ENCODE peak calls at places on chromosomes 11 and 22, in five cellular contexts. V, B, J, O and D are unnamed samples.

GRCh38 chr11:117827521-117828511 is 3.3 kb upstream of the FXYD2 start:
- DNase-seq in V (no peak), B (no peak), J (no peak), O (peak), D (no peak)

GRCh38 chr11:908273-908672 is 2.3 kb downstream of the CHID1 start:
- DNase-seq in V (no peak), B (peak), J (no peak), O (no peak), D (no peak)

GRCh38 chr11:125141686-125142535 is 22.6 kb upstream of the PKNOX2 start:
- DNase-seq in V (peak), B (peak), J (no peak), O (peak), D (no peak)

GRCh38 chr11:112706863-112707262 is 254.4 kb upstream of the NCAM1 start:
- DNase-seq in V (no peak), B (no peak), J (no peak), O (no peak), D (no peak)

GRCh38 chr22:45239378-45240136 is 1.1 kb downstream of the KIAA0930 start:
- DNase-seq in V (peak), B (no peak), J (no peak), O (no peak), D (no peak)

GRCh38 chr11:12803086-12803826 is 129.0 kb downstream of the TEAD1 start:
- DNase-seq in V (no peak), B (no peak), J (no peak), O (no peak), D (no peak)

GRCh38 chr22:19811211-19811621 is 43.5 kb downstream of the GNB1L start:
- DNase-seq in V (peak), B (no peak), J (no peak), O (peak), D (no peak)

GRCh38 chr11:129894281-129895125 is 875 bp downstream of the NFRKB start:
- DNase-seq in V (no peak), B (no peak), J (no peak), O (no peak), D (no peak)

GRCh38 chr11:117820071-117820470 is 4.5 kb downstream of the FXYD2 start:
- DNase-seq in V (no peak), B (no peak), J (no peak), O (no peak), D (no peak)

GRCh38 chr22:50696799-50697561 is 24.4 kb downstream of the SHANK3 start:
- DNase-seq in V (peak), B (peak), J (no peak), O (peak), D (no peak)

GRCh38 chr11:71481101-71481960 is 28.3 kb downstream of the NADSYN1 start:
- DNase-seq in V (no peak), B (no peak), J (no peak), O (no peak), D (no peak)

GRCh38 chr11:8959546-8960166 is 4.6 kb downstream of the TMEM9B start:
- DNase-seq in V (peak), B (peak), J (peak), O (no peak), D (peak)

GRCh38 chr11:74784234-74784633 is 35.6 kb downstream of the RNF169 start:
- DNase-seq in V (no peak), B (no peak), J (peak), O (no peak), D (no peak)

GRCh38 chr11:134762248-134763029 is 350.4 kb upstream of the B3GAT1 start:
- DNase-seq in V (no peak), B (peak), J (no peak), O (no peak), D (no peak)

GRCh38 chr11:1918436-1919315 is 827 bp upstream of the TNNT3 start:
- DNase-seq in V (peak), B (no peak), J (no peak), O (no peak), D (no peak)

GRCh38 chr22:39012525-39013516 is 1.2 kb upstream of the APOBEC3C start:
- DNase-seq in V (no peak), B (peak), J (no peak), O (no peak), D (no peak)

GRCh38 chr22:27391092-27391770 is 410.3 kb downstream of the MN1 start:
- DNase-seq in V (no peak), B (no peak), J (no peak), O (no peak), D (no peak)
- TF ChIP-seq TAF1 in V (no peak), B (no peak), J (no peak), O (no peak), D (no peak)

GRCh38 chr11:92409956-92410355 is 185.3 kb downstream of the FAT3 start:
- DNase-seq in V (no peak), B (no peak), J (no peak), O (no peak), D (no peak)

GRCh38 chr11:92406472-92406871 is 181.9 kb downstream of the FAT3 start:
- DNase-seq in V (no peak), B (no peak), J (no peak), O (no peak), D (no peak)

GRCh38 chr11:92411431-92411830 is 186.8 kb downstream of the FAT3 start:
- DNase-seq in V (no peak), B (no peak), J (no peak), O (no peak), D (no peak)

GRCh38 chr11:92413757-92414513 is 189.3 kb downstream of the FAT3 start:
- DNase-seq in V (no peak), B (no peak), J (peak), O (no peak), D (no peak)

DNA sequence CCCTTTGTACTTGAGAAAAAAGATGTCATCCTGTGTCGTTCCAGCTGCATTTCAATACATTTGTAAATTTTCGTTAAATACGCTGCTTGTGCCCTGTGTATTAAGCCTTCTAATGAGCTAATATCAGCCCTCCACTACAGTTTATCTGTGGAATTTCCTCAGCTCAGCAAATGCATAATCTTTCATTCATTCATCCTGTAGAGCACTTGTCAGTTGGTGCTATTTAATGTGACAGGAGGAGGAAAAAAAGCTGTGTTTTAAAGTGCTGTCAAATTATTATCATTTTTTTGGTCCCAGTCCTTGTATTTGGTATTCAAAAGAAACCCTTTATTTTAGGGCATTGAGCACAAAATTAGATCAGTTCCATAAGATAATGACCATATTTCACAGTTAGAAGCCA is 184.7 kb downstream of the FAT3 start:
- DNase-seq in V (no peak), B (no peak), J (no peak), O (no peak), D (no peak)
- TF ChIP-seq EP300 in V (no peak), B (no peak), J (no peak), O (no peak), D (no peak)

GRCh38 chr22:48853627-48854240 is 973.9 kb downstream of the BRD1 start:
- DNase-seq in V (no peak), B (no peak), J (no peak), O (no peak), D (no peak)
- TF ChIP-seq TAF1 in V (no peak), B (no peak), J (no peak), O (no peak), D (no peak)

GRCh38 chr11:60841797-60842687 is at the start of gene CCDC86:
- DNase-seq in V (peak), B (peak), J (peak), O (peak), D (peak)
- TF ChIP-seq EP300 in V (peak), B (peak), J (peak), O (no peak), D (peak)

GRCh38 chr22:46726986-46727317 is 11.1 kb downstream of the CERK start:
- DNase-seq in V (no peak), B (no peak), J (peak), O (no peak), D (no peak)
- TF ChIP-seq TAF1 in V (no peak), B (no peak), J (no peak), O (no peak), D (no peak)

GRCh38 chr11:22769081-22769480 is 60.5 kb downstream of the SVIP start:
- DNase-seq in V (no peak), B (no peak), J (no peak), O (no peak), D (no peak)

GRCh38 chr11:22761066-22761465 is 68.5 kb downstream of the SVIP start:
- DNase-seq in V (peak), B (no peak), J (no peak), O (no peak), D (no peak)

GRCh38 chr11:22768281-22768680 is 61.3 kb downstream of the SVIP start:
- DNase-seq in V (no peak), B (no peak), J (no peak), O (no peak), D (no peak)

GRCh38 chr11:22764732-22765131 is 64.9 kb downstream of the SVIP start:
- DNase-seq in V (no peak), B (no peak), J (no peak), O (no peak), D (no peak)

DNA sequence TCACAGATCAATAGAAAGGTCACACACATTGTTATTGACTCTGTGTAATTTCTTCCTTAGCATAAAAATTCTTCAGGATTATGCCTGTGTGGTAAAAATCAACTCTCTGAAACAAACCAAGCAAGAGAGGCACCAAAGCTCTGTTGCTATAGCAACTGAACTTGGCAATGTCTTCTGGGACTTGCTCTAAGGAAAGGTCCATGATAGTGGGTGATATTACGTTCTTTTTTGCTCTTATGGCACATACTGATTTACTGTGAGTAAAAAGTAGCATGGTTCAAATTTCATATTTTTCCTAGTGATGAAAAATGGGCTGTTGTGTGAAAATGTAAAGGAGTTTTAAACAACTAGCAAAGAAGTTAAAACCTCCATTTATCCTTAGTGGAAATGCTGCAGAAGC is 66.4 kb downstream of the SVIP start:
- DNase-seq in V (no peak), B (no peak), J (no peak), O (no peak), D (no peak)
- TF ChIP-seq EP300 in V (no peak), B (no peak), J (no peak), O (no peak), D (no peak)

GRCh38 chr11:66080055-66080817 is 10.2 kb downstream of the PACS1 start:
- DNase-seq in V (no peak), B (peak), J (no peak), O (no peak), D (peak)

GRCh38 chr11:66073669-66074068 is 3.6 kb downstream of the PACS1 start:
- DNase-seq in V (no peak), B (no peak), J (no peak), O (no peak), D (no peak)

GRCh38 chr11:66072518-66072917 is 2.4 kb downstream of the PACS1 start:
- DNase-seq in V (no peak), B (no peak), J (no peak), O (no peak), D (no peak)

GRCh38 chr11:66075273-66075672 is 5.2 kb downstream of the PACS1 start:
- DNase-seq in V (no peak), B (no peak), J (no peak), O (no peak), D (no peak)

DNA sequence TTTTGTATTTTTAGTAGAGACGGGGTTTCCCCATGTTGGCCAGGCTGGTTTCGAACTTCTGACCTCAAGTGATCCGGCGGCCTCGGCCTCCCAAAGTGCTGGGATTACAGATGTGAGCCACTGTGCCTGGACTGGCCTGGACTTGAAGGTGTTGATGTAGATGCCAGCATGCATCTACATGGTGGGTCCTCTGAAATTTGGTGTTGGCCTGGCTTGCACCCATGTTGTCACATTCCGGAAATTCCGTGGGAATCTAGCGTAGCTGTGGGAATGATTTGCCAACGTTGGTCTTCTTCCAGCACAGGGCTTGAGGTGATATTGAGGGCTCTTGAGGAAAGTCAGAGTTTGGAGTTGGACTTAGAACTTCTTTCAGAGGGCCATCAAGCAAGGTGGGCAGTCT is 6.5 kb downstream of the PACS1 start:
- DNase-seq in V (no peak), B (no peak), J (no peak), O (no peak), D (no peak)
- TF ChIP-seq TAF1 in V (no peak), B (no peak), J (no peak), O (no peak), D (no peak)

DNA sequence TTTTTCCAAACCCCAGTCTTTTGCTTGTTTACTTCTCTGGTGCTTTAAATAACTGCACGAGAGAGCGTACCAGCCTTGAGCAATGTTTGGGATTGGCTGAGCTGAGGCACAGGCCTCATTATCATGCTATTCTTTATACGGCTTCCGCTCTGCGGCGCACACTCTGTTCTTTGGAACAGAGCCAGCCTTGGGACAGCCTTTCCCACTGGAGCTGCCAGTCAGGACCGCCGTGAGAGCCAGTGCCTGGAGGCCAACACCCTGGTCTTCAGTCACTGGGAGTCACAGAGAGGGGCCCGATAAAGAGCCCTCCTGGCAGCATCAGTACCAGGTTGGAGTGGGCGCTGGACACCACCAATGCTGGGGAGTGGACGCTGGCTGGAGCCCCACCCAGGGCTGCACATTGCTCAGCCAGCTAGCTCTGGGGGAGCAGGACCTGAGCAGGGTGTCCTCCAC is 125.6 kb downstream of the BCR start:
- DNase-seq in V (peak), B (no peak), J (no peak), O (no peak), D (no peak)
- TF ChIP-seq EP300 in V (no peak), B (no peak), J (no peak), O (no peak), D (no peak)

GRCh38 chr11:59611570-59612565 is 3.7 kb downstream of the OSBP start:
- DNase-seq in V (no peak), B (no peak), J (no peak), O (no peak), D (peak)

GRCh38 chr11:59616396-59616982 is 915 bp upstream of the OSBP start:
- DNase-seq in V (no peak), B (peak), J (no peak), O (no peak), D (peak)

GRCh38 chr11:59615132-59615636 is 390 bp downstream of the OSBP start:
- DNase-seq in V (no peak), B (no peak), J (no peak), O (peak), D (peak)

GRCh38 chr11:59615637-59616395 is at the start of gene OSBP:
- DNase-seq in V (peak), B (peak), J (peak), O (peak), D (peak)

GRCh38 chr11:59614277-59615131 is 1.1 kb downstream of the OSBP start:
- DNase-seq in V (no peak), B (no peak), J (no peak), O (no peak), D (no peak)
- TF ChIP-seq TAF1 in V (no peak), B (no peak), J (no peak), O (no peak), D (peak)